ENCODE peak calls at places on chromosomes 1 and 21, in four cellular contexts. V is K562, I is HCT116, L is H1. Z is an unnamed sample.

GRCh38 chr1:167441222-167441621 is 77.1 kb downstream of the CD247 start:
- DNase-seq in V (no peak), I (no peak), L (no peak), Z (no peak)

GRCh38 chr1:46535063-46535462 is 16.4 kb downstream of the KNCN start:
- DNase-seq in V (peak), I (peak), L (no peak), Z (no peak)

GRCh38 chr1:19504796-19505693 is 19.7 kb upstream of the CAPZB start:
- DNase-seq in V (no peak), I (no peak), L (no peak), Z (no peak)

GRCh38 chr1:48875736-48876135 is 99.0 kb upstream of the BEND5 start:
- DNase-seq in V (no peak), I (no peak), L (no peak), Z (no peak)

GRCh38 chr1:38835230-38835827 is 24.2 kb downstream of the RRAGC start:
- DNase-seq in V (peak), I (peak), L (no peak), Z (peak)

GRCh38 chr1:39272027-39272790 is 67.7 kb downstream of the MACF1 start:
- DNase-seq in V (peak), I (no peak), L (no peak), Z (no peak)

GRCh38 chr1:41118645-41119044 is 97.1 kb upstream of the SLFNL1 start:
- DNase-seq in V (no peak), I (no peak), L (no peak), Z (no peak)

GRCh38 chr1:115705085-115706008 is 63.2 kb downstream of the CASQ2 start:
- DNase-seq in V (no peak), I (no peak), L (no peak), Z (no peak)

GRCh38 chr1:174198192-174198591 is 38.9 kb downstream of the RABGAP1L start:
- DNase-seq in V (no peak), I (no peak), L (no peak), Z (no peak)

GRCh38 chr21:45542667-45543370 is 579 bp upstream of the SLC19A1 start:
- DNase-seq in V (no peak), I (no peak), L (no peak), Z (no peak)

GRCh38 chr21:22224261-22224660 is 1226.1 kb downstream of the NCAM2 start:
- DNase-seq in V (no peak), I (no peak), L (no peak), Z (no peak)

GRCh38 chr1:218156602-218157001 is 128.5 kb upstream of the RRP15 start:
- DNase-seq in V (no peak), I (no peak), L (peak), Z (peak)

GRCh38 chr1:231618588-231619256 is 7.9 kb upstream of the DISC1 start:
- DNase-seq in V (no peak), I (no peak), L (no peak), Z (no peak)

GRCh38 chr1:109891930-109892329 is 18.7 kb upstream of the CSF1 start:
- DNase-seq in V (no peak), I (no peak), L (no peak), Z (no peak)

GRCh38 chr1:220164116-220164515 is 70.2 kb downstream of the IARS2 start:
- DNase-seq in V (no peak), I (no peak), L (no peak), Z (no peak)

GRCh38 chr1:108075055-108075454 is 110.1 kb upstream of the VAV3 start:
- DNase-seq in V (no peak), I (no peak), L (no peak), Z (no peak)

GRCh38 chr1:53195211-53195909 is 1.3 kb upstream of the CPT2 start:
- DNase-seq in V (no peak), I (no peak), L (no peak), Z (no peak)

GRCh38 chr21:43322805-43323204 is 104.1 kb downstream of the SIK1 start:
- DNase-seq in V (peak), I (no peak), L (no peak), Z (no peak)

GRCh38 chr1:214310010-214310409 is 29.1 kb downstream of the SMYD2 start:
- DNase-seq in V (no peak), I (no peak), L (no peak), Z (no peak)

GRCh38 chr1:221718391-221719277 is 23.3 kb downstream of the DUSP10 start:
- DNase-seq in V (no peak), I (no peak), L (no peak), Z (no peak)

GRCh38 chr1:171898956-171899355 is 57.7 kb downstream of the DNM3 start:
- DNase-seq in V (no peak), I (no peak), L (no peak), Z (peak)

GRCh38 chr1:200990114-200990513 is 33.4 kb downstream of the KIF21B start:
- DNase-seq in V (no peak), I (no peak), L (no peak), Z (no peak)

GRCh38 chr1:64060611-64061302 is 142.7 kb upstream of the UBE2U start:
- DNase-seq in V (no peak), I (no peak), L (no peak), Z (no peak)

GRCh38 chr1:116373451-116374339 is 651 bp downstream of the ATP1A1 start:
- DNase-seq in V (peak), I (no peak), L (no peak), Z (peak)

GRCh38 chr1:96808186-96808585 is 86.6 kb downstream of the PTBP2 start:
- DNase-seq in V (peak), I (no peak), L (no peak), Z (no peak)

DNA sequence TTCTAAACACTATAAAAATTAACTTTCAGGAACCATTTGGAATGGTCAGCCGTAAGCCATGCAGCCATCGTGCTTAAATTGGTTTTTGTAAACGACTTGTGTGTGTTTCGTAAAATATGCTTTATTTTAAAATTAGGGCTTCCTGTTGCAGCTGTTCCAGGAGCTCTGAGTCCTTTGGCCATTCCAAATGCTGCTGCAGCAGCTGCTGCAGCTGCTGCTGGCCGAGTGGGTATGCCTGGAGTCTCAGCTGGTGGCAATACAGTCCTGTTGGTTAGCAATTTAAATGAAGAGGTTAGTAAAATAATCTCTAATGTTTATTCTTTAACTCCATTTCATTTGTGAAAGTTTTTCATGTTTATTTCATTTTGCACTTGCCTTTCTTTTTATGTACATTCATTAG is 83.1 kb downstream of the PTBP2 start:
- DNase-seq in V (no peak), I (no peak), L (no peak), Z (no peak)
- TF ChIP-seq ZNF274 in V (no peak), I (no peak), L (no peak), Z (no peak)

DNA sequence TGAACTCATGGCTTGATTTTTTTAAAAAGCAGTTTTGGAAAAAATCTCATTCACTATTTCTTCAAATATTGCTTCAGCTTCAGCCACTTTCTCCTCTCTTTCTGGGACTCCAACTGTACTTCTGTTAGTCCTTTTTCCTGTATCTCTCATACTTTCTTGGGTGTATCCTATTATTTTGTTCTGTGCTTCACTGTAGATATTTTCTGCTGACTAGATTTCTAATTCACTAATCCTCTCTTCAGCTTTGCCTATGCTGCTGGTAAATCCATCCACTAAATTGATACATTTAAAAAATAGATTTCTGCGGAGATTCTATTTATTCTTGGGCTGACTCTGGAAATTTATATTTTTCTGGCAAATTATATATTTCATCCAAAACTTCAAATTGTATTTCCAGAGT is 4.9 kb upstream of the KCNE2 start:
- DNase-seq in V (no peak), I (no peak), L (no peak), Z (no peak)
- TF ChIP-seq YY1 in V (no peak), I (no peak), L (no peak), Z (no peak)

GRCh38 chr1:20587639-20588017 is 1.3 kb upstream of the CDA start:
- DNase-seq in V (peak), I (no peak), L (no peak), Z (no peak)

GRCh38 chr1:20588634-20589225 is at the start of gene CDA:
- DNase-seq in V (no peak), I (peak), L (no peak), Z (no peak)

GRCh38 chr1:20586939-20587638 is 1.8 kb upstream of the CDA start:
- DNase-seq in V (no peak), I (no peak), L (no peak), Z (no peak)

GRCh38 chr1:20590313-20590777 is 1.4 kb downstream of the CDA start:
- DNase-seq in V (no peak), I (no peak), L (no peak), Z (no peak)

DNA sequence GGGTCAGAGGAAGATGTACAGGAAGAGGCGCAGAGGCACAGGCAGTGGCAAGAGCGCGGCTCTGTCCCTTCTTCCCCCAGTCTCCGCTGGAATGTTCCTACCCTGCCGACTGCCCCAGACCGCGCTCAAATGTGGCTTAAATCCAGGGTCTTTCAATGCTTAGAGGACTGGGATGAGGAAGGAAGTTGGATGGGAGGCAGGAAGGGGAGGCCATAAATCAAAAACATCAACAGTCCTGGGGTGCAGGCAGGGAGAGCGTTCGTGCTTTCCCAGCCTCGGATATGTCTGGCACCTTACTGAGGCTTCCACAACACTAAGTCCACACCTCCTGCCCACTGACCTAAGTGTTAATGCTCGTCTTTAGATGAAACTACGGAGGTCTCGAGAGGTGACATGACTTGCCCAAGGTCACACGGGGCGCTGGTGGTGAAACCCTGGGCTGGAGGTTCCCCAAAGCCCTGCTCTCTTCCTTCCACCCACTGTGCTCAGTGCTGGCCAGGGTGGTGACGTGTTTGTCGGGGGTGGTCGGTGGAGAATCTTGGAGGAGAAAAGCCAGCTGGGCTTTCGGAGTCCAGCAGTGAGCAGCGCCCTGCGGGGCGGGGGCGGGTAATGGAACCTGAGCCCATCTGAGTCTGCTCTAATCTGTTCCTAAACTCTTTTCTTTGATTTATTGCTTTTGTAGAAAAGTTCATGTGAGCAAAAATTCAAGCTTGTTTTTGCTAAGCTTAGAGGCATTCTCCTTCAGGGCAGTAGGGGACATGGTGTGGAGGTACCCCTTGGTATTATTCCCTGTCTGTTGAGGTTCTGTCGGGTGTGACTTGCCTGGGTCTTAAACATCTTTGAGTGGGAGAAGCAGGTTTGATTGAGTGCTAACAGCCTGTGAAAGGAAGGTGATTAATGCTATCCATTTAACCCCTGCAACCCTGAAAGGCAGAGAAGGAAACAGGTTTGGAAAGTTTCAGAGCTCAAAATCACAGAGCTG is 725 bp downstream of the CDA start:
- DNase-seq in V (peak), I (no peak), L (no peak), Z (no peak)
- H3K4me3 ChIP-seq in V (no peak), I (peak), L (no peak), Z (peak)

GRCh38 chr1:199937161-199937560 is 90.3 kb upstream of the NR5A2 start:
- DNase-seq in V (no peak), I (no peak), L (no peak), Z (no peak)

GRCh38 chr1:199929556-199929955 is 98.0 kb upstream of the NR5A2 start:
- DNase-seq in V (no peak), I (no peak), L (no peak), Z (no peak)

GRCh38 chr1:199932462-199932861 is 95.0 kb upstream of the NR5A2 start:
- DNase-seq in V (no peak), I (no peak), L (no peak), Z (no peak)

GRCh38 chr1:199931666-199932377 is 95.7 kb upstream of the NR5A2 start:
- DNase-seq in V (peak), I (no peak), L (no peak), Z (no peak)
- TF ChIP-seq ZNF274 in V (no peak), I (no peak), L (no peak), Z (no peak)

GRCh38 chr1:192123212-192123611 is 35.0 kb upstream of the RGS18 start:
- DNase-seq in V (peak), I (no peak), L (no peak), Z (no peak)

GRCh38 chr1:192115000-192115399 is 43.3 kb upstream of the RGS18 start:
- DNase-seq in V (no peak), I (no peak), L (no peak), Z (no peak)

GRCh38 chr1:192122668-192123067 is 35.6 kb upstream of the RGS18 start:
- DNase-seq in V (no peak), I (no peak), L (no peak), Z (no peak)

GRCh38 chr1:192118881-192119280 is 39.4 kb upstream of the RGS18 start:
- DNase-seq in V (no peak), I (no peak), L (no peak), Z (no peak)

DNA sequence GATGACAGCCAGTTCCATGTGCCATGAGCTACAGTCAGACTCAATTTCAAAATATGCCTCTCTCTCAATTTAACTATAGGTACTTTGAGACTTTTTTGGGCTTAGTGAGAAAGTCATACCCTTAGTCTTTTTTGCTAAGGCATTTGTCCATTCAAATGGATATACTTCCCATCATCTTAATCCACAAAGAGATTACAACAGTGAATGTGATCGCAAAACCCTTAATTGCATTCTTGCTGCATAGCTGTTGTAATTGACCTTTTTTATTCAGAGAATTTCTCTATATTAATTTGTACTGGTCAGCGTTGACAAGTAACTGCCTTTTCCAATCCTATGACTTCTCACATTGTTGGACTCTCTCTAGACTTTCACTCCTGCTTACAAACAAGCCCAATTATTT is 38.6 kb upstream of the RGS18 start:
- DNase-seq in V (no peak), I (no peak), L (no peak), Z (no peak)
- TF ChIP-seq YY1 in V (no peak), I (no peak), L (no peak), Z (no peak)

GRCh38 chr1:69572921-69573320 is 5.2 kb downstream of the LRRC7 start:
- DNase-seq in V (no peak), I (no peak), L (no peak), Z (no peak)

GRCh38 chr1:69569281-69569970 is 1.7 kb downstream of the LRRC7 start:
- DNase-seq in V (peak), I (no peak), L (no peak), Z (no peak)

GRCh38 chr1:69569983-69570755 is 2.4 kb downstream of the LRRC7 start:
- DNase-seq in V (peak), I (no peak), L (no peak), Z (no peak)

GRCh38 chr1:69567847-69568434 is at the start of gene LRRC7:
- DNase-seq in V (peak), I (no peak), L (no peak), Z (peak)

GRCh38 chr1:69568435-69569280 is 936 bp downstream of the LRRC7 start:
- DNase-seq in V (peak), I (no peak), L (no peak), Z (no peak)
- H3K4me3 ChIP-seq in V (peak), I (no peak), L (peak), Z (peak)

DNA sequence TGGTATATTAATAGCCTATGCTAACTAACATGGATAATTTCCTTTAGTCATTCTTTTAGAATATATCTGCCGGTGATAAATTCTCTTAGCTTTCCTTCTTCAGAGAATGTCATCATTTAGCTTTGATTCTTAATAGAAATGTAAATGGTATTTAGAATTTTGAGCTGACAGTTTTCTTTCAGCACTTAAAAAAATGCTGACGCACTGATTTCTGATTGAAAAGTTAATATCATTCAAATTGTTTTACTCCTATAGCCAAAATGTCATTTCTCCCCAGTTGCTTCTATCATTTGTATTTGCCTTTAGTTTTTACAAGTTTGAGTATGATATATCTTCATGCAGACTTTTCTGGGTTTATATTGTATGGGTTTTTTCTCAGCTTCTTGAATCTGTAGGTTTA is 668.0 kb downstream of the LTN1 start:
- DNase-seq in V (no peak), I (no peak), L (no peak), Z (no peak)
- TF ChIP-seq ZNF274 in V (no peak), I (no peak), L (no peak), Z (no peak)

Z was measured in NT2/D1.